ENCODE peak calls at places on chromosomes 7 and 10, in nine cellular contexts. W, K, S, X, P, G, Y, J and A are unnamed samples.

GRCh38 chr10:49741108-49741995 is 20.8 kb downstream of the OGDHL start:
- DNase-seq in W (no peak), Y (peak), X (no peak), J (no peak), G (peak), K (no peak), P (no peak), S (no peak), A (peak)

GRCh38 chr7:40579401-40579800 is 444.6 kb downstream of the SUGCT start:
- DNase-seq in G (peak), K (no peak), W (no peak), X (no peak), Y (no peak), P (no peak), S (no peak), J (no peak), A (peak)

GRCh38 chr10:46787321-46787615 is 124.0 kb upstream of the PTPN20 start:
- DNase-seq in W (peak), G (peak), J (no peak), S (no peak), K (no peak), P (no peak), X (no peak), Y (peak), A (peak)

GRCh38 chr10:75651452-75651851 is 220.0 kb downstream of the LRMDA start:
- DNase-seq in W (no peak), Y (peak), K (no peak), X (no peak), S (no peak), J (peak), P (no peak), G (peak), A (no peak)

GRCh38 chr7:548401-548800 is 28.8 kb upstream of the PDGFA start:
- DNase-seq in K (peak), P (peak), X (no peak), Y (no peak), G (no peak), J (no peak), W (no peak), S (no peak), A (no peak)

GRCh38 chr10:1204434-1205326 is 148.5 kb downstream of the WDR37 start:
- DNase-seq in J (no peak), X (no peak), W (no peak), S (no peak), K (peak), Y (no peak), G (no peak), P (no peak), A (peak)

GRCh38 chr10:123583639-123584418 is 82.3 kb upstream of the GPR26 start:
- DNase-seq in G (peak), K (peak), J (peak), S (no peak), P (peak), Y (peak), X (peak), W (peak), A (peak)

GRCh38 chr7:53209129-53209528 is 173.7 kb downstream of the POM121L12 start:
- DNase-seq in J (no peak), G (no peak), Y (no peak), S (no peak), W (no peak), X (no peak), K (no peak), P (no peak), A (no peak)

GRCh38 chr7:149717481-149717880 is 55.9 kb downstream of the ZNF467 start:
- DNase-seq in G (no peak), P (peak), W (no peak), X (no peak), K (peak), S (no peak), J (no peak), Y (no peak), A (no peak)

GRCh38 chr7:132783824-132784223 is 207.6 kb upstream of the PLXNA4 start:
- DNase-seq in W (no peak), G (peak), Y (no peak), X (no peak), S (peak), J (no peak), K (no peak), P (no peak), A (no peak)

GRCh38 chr10:75122505-75122904 is 11.0 kb downstream of the SAMD8 start:
- DNase-seq in Y (no peak), S (no peak), K (no peak), P (no peak), W (no peak), G (no peak), X (no peak), J (no peak), A (no peak)

GRCh38 chr7:100166317-100166940 is 2.0 kb downstream of the GAL3ST4 start:
- DNase-seq in S (no peak), W (no peak), P (no peak), X (no peak), J (no peak), G (no peak), Y (no peak), K (no peak), A (peak)

GRCh38 chr10:89373916-89374711 is 3.7 kb upstream of the IFIT1B start:
- DNase-seq in G (peak), K (no peak), Y (peak), X (peak), P (peak), W (peak), S (peak), J (no peak), A (peak)

GRCh38 chr7:38907066-38907465 is 1.9 kb downstream of the VPS41 start:
- DNase-seq in J (no peak), W (no peak), G (no peak), P (no peak), S (no peak), X (no peak), K (no peak), Y (no peak), A (no peak)

GRCh38 chr7:102085223-102085772 is 201.4 kb upstream of the SH2B2 start:
- DNase-seq in P (no peak), S (no peak), J (no peak), X (no peak), K (no peak), Y (no peak), W (no peak), G (no peak), A (no peak)

GRCh38 chr7:45159296-45159695 is 1.7 kb downstream of the RAMP3 start:
- DNase-seq in K (no peak), S (no peak), G (no peak), P (no peak), Y (no peak), J (no peak), W (no peak), X (no peak), A (no peak)

GRCh38 chr10:123044391-123044790 is 35.6 kb downstream of the ACADSB start:
- DNase-seq in P (no peak), Y (no peak), W (peak), X (no peak), J (no peak), K (no peak), G (peak), S (no peak), A (no peak)

GRCh38 chr7:94412762-94413322 is 18.1 kb downstream of the COL1A2 start:
- DNase-seq in J (no peak), G (peak), W (no peak), P (no peak), K (no peak), S (no peak), Y (no peak), X (no peak), A (no peak)

GRCh38 chr10:12006671-12007070 is 35.9 kb downstream of the UPF2 start:
- DNase-seq in J (no peak), W (no peak), P (no peak), S (no peak), Y (no peak), G (no peak), K (no peak), X (no peak), A (peak)

GRCh38 chr7:47380325-47381131 is 201.4 kb downstream of the TNS3 start:
- DNase-seq in S (no peak), G (no peak), K (no peak), Y (no peak), W (no peak), P (no peak), J (peak), X (peak), A (no peak)

GRCh38 chr7:20964214-20964613 is 177.5 kb upstream of the SP8 start:
- DNase-seq in P (no peak), X (no peak), K (no peak), Y (no peak), G (no peak), J (no peak), S (peak), W (peak), A (no peak)

GRCh38 chr10:1289591-1289990 is 233.4 kb downstream of the WDR37 start:
- DNase-seq in G (peak), X (no peak), J (peak), S (no peak), P (no peak), K (no peak), Y (no peak), W (no peak), A (no peak)

GRCh38 chr7:70630647-70631457 is 501.1 kb upstream of the GALNT17 start:
- DNase-seq in K (no peak), S (no peak), G (peak), J (peak), Y (no peak), W (peak), P (peak), X (no peak), A (no peak)

GRCh38 chr7:77352688-77353406 is 63.3 kb downstream of the GSAP start:
- DNase-seq in G (no peak), P (no peak), J (no peak), K (no peak), Y (no peak), X (no peak), S (no peak), W (no peak), A (no peak)

GRCh38 chr10:29493697-29494096 is 141.1 kb downstream of the SVIL start:
- DNase-seq in S (no peak), K (no peak), J (no peak), G (no peak), Y (no peak), X (no peak), P (no peak), W (no peak), A (no peak)

GRCh38 chr7:150481207-150481920 is 30.9 kb downstream of the GIMAP8 start:
- DNase-seq in P (no peak), W (no peak), J (no peak), K (no peak), X (no peak), G (no peak), S (no peak), Y (no peak), A (no peak)

GRCh38 chr10:113086282-113086681 is 136.2 kb downstream of the TCF7L2 start:
- DNase-seq in K (no peak), W (no peak), Y (no peak), G (no peak), X (no peak), J (no peak), P (no peak), S (no peak), A (no peak)

GRCh38 chr10:43091846-43092245 is 15.0 kb downstream of the RET start:
- DNase-seq in G (no peak), K (no peak), P (no peak), X (no peak), J (no peak), S (no peak), W (no peak), Y (no peak), A (no peak)

GRCh38 chr7:35695628-35695888 is 623 bp upstream of the HERPUD2 start:
- DNase-seq in K (no peak), W (no peak), S (no peak), Y (no peak), G (no peak), J (no peak), X (no peak), P (no peak), A (no peak)

GRCh38 chr7:119944601-119944972 is 328.4 kb upstream of the KCND2 start:
- DNase-seq in J (no peak), X (no peak), P (no peak), W (no peak), G (no peak), K (no peak), S (no peak), Y (no peak), A (no peak)

GRCh38 chr10:109866168-109866994 is 56.9 kb downstream of the XPNPEP1 start:
- DNase-seq in Y (peak), X (no peak), K (no peak), G (peak), P (peak), W (no peak), S (no peak), J (peak), A (no peak)

GRCh38 chr10:30722956-30723355 is 93.4 kb upstream of the LYZL2 start:
- DNase-seq in K (no peak), P (no peak), G (no peak), J (no peak), W (no peak), Y (no peak), S (no peak), X (no peak), A (no peak)

GRCh38 chr10:76303682-76304316 is 872.4 kb downstream of the LRMDA start:
- DNase-seq in W (peak), J (peak), S (peak), P (peak), X (peak), G (peak), K (no peak), Y (peak), A (peak)

GRCh38 chr10:3995302-3996210 is 210.5 kb upstream of the KLF6 start:
- DNase-seq in J (no peak), X (no peak), P (no peak), K (no peak), W (no peak), G (peak), S (no peak), Y (peak), A (no peak)